ENCODE peak calls at places on chromosomes 7 and 10, in ten cellular contexts. One of them, this sample, is unnamed.

GRCh38 chr10:79392020-79392398 is 44.7 kb downstream of the PPIF start:
- DNase-seq in NCI-H1092: no peak
- DNase-seq in nephron progenitor cell: no peak
- DNase-seq in B cell: no peak
- DNase-seq in ELF-1: no peak
- DNase-seq in Calu3: no peak
- DNase-seq in T-helper 22 cell: no peak
- DNase-seq in stimulated activated naive B cell treated with anti-CD40 and anti-IgM and Interleukin-4, amounts not matched to agents 10 μg/mL and 1 μg/mL and 100 μg/mL, for 72 hours: no peak
- DNase-seq in nucleus accumbens: no peak
- DNase-seq in fibroblast of pulmonary artery: no peak
- DNase-seq in this sample: no peak

GRCh38 chr10:4825868-4826787 is at the start of gene AKR1E2:
- DNase-seq in NCI-H1092: peak; percentile 44
- DNase-seq in nephron progenitor cell: peak; percentile 77
- DNase-seq in B cell: peak; percentile 52
- DNase-seq in ELF-1: peak; percentile 89
- DNase-seq in Calu3: peak; percentile 87
- DNase-seq in T-helper 22 cell: peak; percentile 56
- DNase-seq in stimulated activated naive B cell treated with anti-CD40 and anti-IgM and Interleukin-4, amounts not matched to agents 10 μg/mL and 1 μg/mL and 100 μg/mL, for 72 hours: peak; percentile 69
- DNase-seq in nucleus accumbens: peak; percentile 75
- DNase-seq in fibroblast of pulmonary artery: peak; percentile 92
- DNase-seq in this sample: no peak

GRCh38 chr7:65477326-65477725 is 103.7 kb downstream of the ZNF92 start:
- DNase-seq in NCI-H1092: peak; percentile 43
- DNase-seq in nephron progenitor cell: peak; percentile 47
- DNase-seq in B cell: no peak
- DNase-seq in ELF-1: peak; percentile 70
- DNase-seq in Calu3: no peak
- DNase-seq in T-helper 22 cell: no peak
- DNase-seq in stimulated activated naive B cell treated with anti-CD40 and anti-IgM and Interleukin-4, amounts not matched to agents 10 μg/mL and 1 μg/mL and 100 μg/mL, for 72 hours: no peak
- DNase-seq in nucleus accumbens: no peak
- DNase-seq in fibroblast of pulmonary artery: no peak
- DNase-seq in this sample: no peak

GRCh38 chr10:122551450-122551849 is 9.1 kb upstream of the DMBT1 start:
- DNase-seq in NCI-H1092: no peak
- DNase-seq in nephron progenitor cell: no peak
- DNase-seq in B cell: no peak
- DNase-seq in ELF-1: peak; percentile 53
- DNase-seq in Calu3: no peak
- DNase-seq in T-helper 22 cell: no peak
- DNase-seq in stimulated activated naive B cell treated with anti-CD40 and anti-IgM and Interleukin-4, amounts not matched to agents 10 μg/mL and 1 μg/mL and 100 μg/mL, for 72 hours: no peak
- DNase-seq in nucleus accumbens: no peak
- DNase-seq in fibroblast of pulmonary artery: no peak
- DNase-seq in this sample: no peak

GRCh38 chr10:75926763-75927162 is 495.3 kb downstream of the LRMDA start:
- DNase-seq in NCI-H1092: peak; percentile 24
- DNase-seq in nephron progenitor cell: no peak
- DNase-seq in B cell: no peak
- DNase-seq in ELF-1: peak; percentile 26
- DNase-seq in Calu3: peak; percentile 33
- DNase-seq in T-helper 22 cell: no peak
- DNase-seq in stimulated activated naive B cell treated with anti-CD40 and anti-IgM and Interleukin-4, amounts not matched to agents 10 μg/mL and 1 μg/mL and 100 μg/mL, for 72 hours: no peak
- DNase-seq in nucleus accumbens: no peak
- DNase-seq in fibroblast of pulmonary artery: no peak
- DNase-seq in this sample: no peak

GRCh38 chr10:112981553-112981952 is 31.5 kb downstream of the TCF7L2 start:
- DNase-seq in NCI-H1092: no peak
- DNase-seq in nephron progenitor cell: no peak
- DNase-seq in B cell: peak; percentile 39
- DNase-seq in ELF-1: no peak
- DNase-seq in Calu3: no peak
- DNase-seq in T-helper 22 cell: no peak
- DNase-seq in stimulated activated naive B cell treated with anti-CD40 and anti-IgM and Interleukin-4, amounts not matched to agents 10 μg/mL and 1 μg/mL and 100 μg/mL, for 72 hours: peak; percentile 70
- DNase-seq in nucleus accumbens: no peak
- DNase-seq in fibroblast of pulmonary artery: no peak
- DNase-seq in this sample: peak; percentile 89

GRCh38 chr10:3480281-3480999 is 304.6 kb downstream of the KLF6 start:
- DNase-seq in NCI-H1092: no peak
- DNase-seq in nephron progenitor cell: no peak
- DNase-seq in B cell: no peak
- DNase-seq in ELF-1: no peak
- DNase-seq in Calu3: no peak
- DNase-seq in T-helper 22 cell: no peak
- DNase-seq in stimulated activated naive B cell treated with anti-CD40 and anti-IgM and Interleukin-4, amounts not matched to agents 10 μg/mL and 1 μg/mL and 100 μg/mL, for 72 hours: no peak
- DNase-seq in nucleus accumbens: no peak
- DNase-seq in fibroblast of pulmonary artery: no peak
- DNase-seq in this sample: no peak

GRCh38 chr10:101292194-101293006 is 61.6 kb upstream of the BTRC start:
- DNase-seq in NCI-H1092: no peak
- DNase-seq in nephron progenitor cell: peak; percentile 61
- DNase-seq in B cell: peak; percentile 26
- DNase-seq in ELF-1: peak; percentile 35
- DNase-seq in Calu3: no peak
- DNase-seq in T-helper 22 cell: no peak
- DNase-seq in stimulated activated naive B cell treated with anti-CD40 and anti-IgM and Interleukin-4, amounts not matched to agents 10 μg/mL and 1 μg/mL and 100 μg/mL, for 72 hours: no peak
- DNase-seq in nucleus accumbens: peak; percentile 60
- DNase-seq in fibroblast of pulmonary artery: no peak
- DNase-seq in this sample: no peak

GRCh38 chr7:32941996-32942782 is 15.1 kb upstream of the FKBP9 start:
- DNase-seq in NCI-H1092: peak; percentile 35
- DNase-seq in nephron progenitor cell: peak; percentile 55
- DNase-seq in B cell: peak; percentile 79
- DNase-seq in ELF-1: peak; percentile 36
- DNase-seq in Calu3: peak; percentile 69
- DNase-seq in T-helper 22 cell: peak; percentile 21
- DNase-seq in stimulated activated naive B cell treated with anti-CD40 and anti-IgM and Interleukin-4, amounts not matched to agents 10 μg/mL and 1 μg/mL and 100 μg/mL, for 72 hours: peak; percentile 56
- DNase-seq in nucleus accumbens: no peak
- DNase-seq in fibroblast of pulmonary artery: peak; percentile 56
- DNase-seq in this sample: no peak

GRCh38 chr7:130831322-130831721 is 97.3 kb upstream of the KLF14 start:
- DNase-seq in NCI-H1092: no peak
- DNase-seq in nephron progenitor cell: no peak
- DNase-seq in B cell: no peak
- DNase-seq in ELF-1: no peak
- DNase-seq in Calu3: no peak
- DNase-seq in T-helper 22 cell: no peak
- DNase-seq in stimulated activated naive B cell treated with anti-CD40 and anti-IgM and Interleukin-4, amounts not matched to agents 10 μg/mL and 1 μg/mL and 100 μg/mL, for 72 hours: no peak
- DNase-seq in nucleus accumbens: no peak
- DNase-seq in fibroblast of pulmonary artery: no peak
- DNase-seq in this sample: no peak

GRCh38 chr10:23158370-23158769 is 33.7 kb upstream of the PTF1A start:
- DNase-seq in NCI-H1092: peak; percentile 22
- DNase-seq in nephron progenitor cell: peak; percentile 63
- DNase-seq in B cell: peak; percentile 56
- DNase-seq in ELF-1: peak; percentile 87
- DNase-seq in Calu3: peak; percentile 54
- DNase-seq in T-helper 22 cell: no peak
- DNase-seq in stimulated activated naive B cell treated with anti-CD40 and anti-IgM and Interleukin-4, amounts not matched to agents 10 μg/mL and 1 μg/mL and 100 μg/mL, for 72 hours: no peak
- DNase-seq in nucleus accumbens: no peak
- DNase-seq in fibroblast of pulmonary artery: peak; percentile 73
- DNase-seq in this sample: no peak

GRCh38 chr7:41925946-41926345 is 223.1 kb upstream of the INHBA start:
- DNase-seq in NCI-H1092: no peak
- DNase-seq in nephron progenitor cell: no peak
- DNase-seq in B cell: no peak
- DNase-seq in ELF-1: no peak
- DNase-seq in Calu3: no peak
- DNase-seq in T-helper 22 cell: no peak
- DNase-seq in stimulated activated naive B cell treated with anti-CD40 and anti-IgM and Interleukin-4, amounts not matched to agents 10 μg/mL and 1 μg/mL and 100 μg/mL, for 72 hours: no peak
- DNase-seq in nucleus accumbens: no peak
- DNase-seq in fibroblast of pulmonary artery: peak; percentile 19
- DNase-seq in this sample: no peak

GRCh38 chr7:151319189-151319588 is 22.4 kb upstream of the NUB1 start:
- DNase-seq in NCI-H1092: no peak
- DNase-seq in nephron progenitor cell: no peak
- DNase-seq in B cell: no peak
- DNase-seq in ELF-1: no peak
- DNase-seq in Calu3: no peak
- DNase-seq in T-helper 22 cell: no peak
- DNase-seq in stimulated activated naive B cell treated with anti-CD40 and anti-IgM and Interleukin-4, amounts not matched to agents 10 μg/mL and 1 μg/mL and 100 μg/mL, for 72 hours: no peak
- DNase-seq in nucleus accumbens: no peak
- DNase-seq in fibroblast of pulmonary artery: no peak
- DNase-seq in this sample: no peak

GRCh38 chr10:50582061-50582460 is 41.7 kb downstream of the SGMS1 start:
- DNase-seq in NCI-H1092: no peak
- DNase-seq in nephron progenitor cell: no peak
- DNase-seq in B cell: no peak
- DNase-seq in ELF-1: no peak
- DNase-seq in Calu3: no peak
- DNase-seq in T-helper 22 cell: no peak
- DNase-seq in stimulated activated naive B cell treated with anti-CD40 and anti-IgM and Interleukin-4, amounts not matched to agents 10 μg/mL and 1 μg/mL and 100 μg/mL, for 72 hours: no peak
- DNase-seq in nucleus accumbens: no peak
- DNase-seq in fibroblast of pulmonary artery: no peak
- DNase-seq in this sample: no peak

GRCh38 chr7:117385340-117386124 is 41.8 kb downstream of the ASZ1 start:
- DNase-seq in NCI-H1092: no peak
- DNase-seq in nephron progenitor cell: no peak
- DNase-seq in B cell: no peak
- DNase-seq in ELF-1: no peak
- DNase-seq in Calu3: no peak
- DNase-seq in T-helper 22 cell: no peak
- DNase-seq in stimulated activated naive B cell treated with anti-CD40 and anti-IgM and Interleukin-4, amounts not matched to agents 10 μg/mL and 1 μg/mL and 100 μg/mL, for 72 hours: no peak
- DNase-seq in nucleus accumbens: no peak
- DNase-seq in fibroblast of pulmonary artery: peak; percentile 51
- DNase-seq in this sample: no peak

This sample was measured in GM12878.